ENCODE peak calls at places on chromosomes 16 and 17, in seven cellular contexts. T, X, N, Z, F, E and J are unnamed samples.

GRCh38 chr17:33049781-33050414 is 58.3 kb downstream of the SPACA3 start:
- DNase-seq in F (peak), N (peak), T (peak), E (peak), X (no peak), Z (peak), J (peak)

GRCh38 chr16:1188781-1189189 is 35.9 kb downstream of the CACNA1H start:
- DNase-seq in X (peak), E (no peak), F (peak), N (peak), T (peak), Z (peak), J (peak)

GRCh38 chr17:39000021-39000601 is 32.9 kb upstream of the FBXO47 start:
- DNase-seq in X (no peak), F (no peak), Z (no peak), T (no peak), N (no peak), E (no peak), J (no peak)

GRCh38 chr17:34556951-34557350 is 22.4 kb upstream of the TMEM132E start:
- DNase-seq in N (no peak), E (no peak), Z (no peak), T (no peak), X (no peak), F (no peak), J (no peak)

GRCh38 chr16:50295541-50296132 is 29.3 kb downstream of the ADCY7 start:
- DNase-seq in N (no peak), Z (no peak), F (no peak), E (no peak), X (no peak), T (no peak), J (no peak)

GRCh38 chr17:21199856-21200255 is 14.1 kb downstream of the TMEM11 start:
- DNase-seq in T (no peak), X (no peak), E (no peak), F (peak), Z (no peak), N (no peak), J (no peak)

GRCh38 chr16:69143116-69143515 is 10.7 kb downstream of the UTP4 start:
- DNase-seq in F (no peak), Z (no peak), T (no peak), N (no peak), E (no peak), X (no peak), J (no peak)

GRCh38 chr17:50264263-50265113 is 9.8 kb upstream of the TMEM92 start:
- DNase-seq in Z (no peak), F (no peak), N (no peak), T (no peak), E (peak), X (no peak), J (no peak)

GRCh38 chr16:1564325-1564724 is 30.9 kb downstream of the TMEM204 start:
- DNase-seq in F (no peak), X (no peak), Z (no peak), T (peak), N (no peak), E (no peak), J (no peak)

DNA sequence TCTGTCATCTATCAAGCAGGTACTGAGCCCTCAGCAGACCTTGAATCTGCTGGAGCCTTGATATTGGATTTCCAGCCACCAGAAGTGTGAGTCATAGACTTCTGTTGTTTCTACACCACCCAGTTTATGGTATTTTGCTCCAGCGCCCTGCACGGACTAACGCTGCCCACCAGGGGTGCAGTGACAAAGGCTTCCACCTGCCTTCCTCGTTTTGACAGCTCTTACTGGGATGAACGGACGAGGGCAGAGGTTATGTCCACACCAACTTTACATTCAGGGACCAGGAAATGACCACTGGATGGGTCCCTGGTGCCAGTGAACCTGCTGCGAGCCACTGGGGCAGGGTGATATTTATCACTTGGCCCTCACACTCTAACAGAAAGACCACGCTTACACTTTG is 66.6 kb upstream of the CBX4 start:
- DNase-seq in T (peak), X (no peak), E (peak), N (no peak), F (peak), Z (no peak), J (peak)
- TF ChIP-seq CTCF in T (peak), X (peak), E (peak), N (no peak), F (no peak), Z (peak), J (no peak)

GRCh38 chr17:81524063-81524864 is 3.9 kb upstream of the FSCN2 start:
- DNase-seq in X (no peak), F (no peak), E (no peak), T (no peak), Z (no peak), N (no peak), J (no peak)

GRCh38 chr17:81524865-81525159 is 3.4 kb upstream of the FSCN2 start:
- DNase-seq in Z (no peak), N (no peak), E (no peak), T (no peak), X (no peak), F (no peak), J (no peak)

GRCh38 chr17:81522491-81523125 is 5.6 kb upstream of the FSCN2 start:
- DNase-seq in E (no peak), Z (no peak), F (no peak), X (no peak), T (no peak), N (peak), J (no peak)

GRCh38 chr17:81520021-81520894 is 7.7 kb upstream of the ACTG1 start:
- DNase-seq in F (no peak), Z (no peak), T (no peak), N (peak), X (no peak), E (no peak), J (no peak)

GRCh38 chr17:81523139-81524062 is 4.8 kb upstream of the FSCN2 start:
- DNase-seq in X (no peak), Z (peak), T (no peak), N (peak), E (no peak), F (peak), J (peak)
- TF ChIP-seq CTCF in X (peak), Z (peak), T (no peak), N (no peak), E (peak), F (no peak), J (no peak)

GRCh38 chr16:55294129-55294528 is 29.9 kb upstream of the IRX6 start:
- DNase-seq in X (no peak), F (no peak), N (no peak), E (no peak), Z (no peak), T (no peak), J (peak)
- TF ChIP-seq CTCF in X (peak), F (no peak), N (no peak), E (no peak), Z (peak), T (peak), J (peak)

GRCh38 chr17:35666967-35667552 is 64.4 kb upstream of the RASL10B start:
- DNase-seq in X (no peak), N (no peak), E (peak), F (no peak), Z (no peak), T (no peak), J (no peak)

GRCh38 chr17:35668807-35669206 is 62.6 kb upstream of the RASL10B start:
- DNase-seq in F (no peak), E (no peak), Z (no peak), X (no peak), N (no peak), T (no peak), J (no peak)

GRCh38 chr17:35666070-35666469 is 65.4 kb upstream of the RASL10B start:
- DNase-seq in X (no peak), E (no peak), N (no peak), F (no peak), T (no peak), Z (no peak), J (peak)

GRCh38 chr17:35664685-35665084 is 66.8 kb upstream of the RASL10B start:
- DNase-seq in E (no peak), X (no peak), Z (no peak), F (no peak), N (no peak), T (no peak), J (no peak)

GRCh38 chr17:35665662-35666061 is 65.8 kb upstream of the RASL10B start:
- DNase-seq in N (no peak), E (no peak), F (no peak), T (no peak), X (no peak), Z (no peak), J (no peak)
- TF ChIP-seq CTCF in N (no peak), E (no peak), F (no peak), T (no peak), X (no peak), Z (no peak), J (no peak)

GRCh38 chr17:73929860-73930430 is 273.5 kb upstream of the RPL38 start:
- DNase-seq in F (no peak), N (no peak), Z (no peak), T (no peak), X (no peak), E (no peak), J (no peak)
- TF ChIP-seq CTCF in F (no peak), N (no peak), Z (peak), T (no peak), X (peak), E (no peak), J (no peak)

GRCh38 chr16:29310852-29311314 is 95.6 kb downstream of the NPIPB11 start:
- DNase-seq in F (no peak), X (no peak), Z (no peak), E (no peak), N (peak), T (no peak), J (no peak)
- TF ChIP-seq CTCF in F (no peak), X (no peak), Z (no peak), E (peak), N (peak), T (no peak), J (no peak)

GRCh38 chr17:61237275-61237674 is 162.4 kb upstream of the TBX2 start:
- DNase-seq in N (no peak), X (no peak), Z (no peak), E (no peak), T (no peak), F (no peak), J (no peak)
- TF ChIP-seq CTCF in N (no peak), X (no peak), Z (no peak), E (no peak), T (no peak), F (no peak), J (no peak)

GRCh38 chr17:18270046-18270850 is 9.8 kb downstream of the MIEF2 start:
- DNase-seq in Z (no peak), N (no peak), E (no peak), F (no peak), X (no peak), T (no peak), J (no peak)
- TF ChIP-seq CTCF in Z (no peak), N (no peak), E (no peak), F (no peak), X (no peak), T (no peak), J (no peak)